ENCODE peak calls at places on chromosome 14, in four cellular contexts. Q, E, Z and H are unnamed samples. For H4K20me1 and H3K4me1, the result is how much of the 10 kb centered on the place peaks cover.

GRCh38 chr14:95065411-95065810 is 91.9 kb downstream of the DICER1 start:
- DNase-seq in Q (no peak), E (no peak), Z (no peak), H (no peak)

GRCh38 chr14:36129181-36129580 is 47.3 kb downstream of the PTCSC3 start:
- DNase-seq in Q (no peak), E (no peak), Z (no peak), H (no peak)

GRCh38 chr14:50943261-50943942 is 881 bp downstream of the PYGL start:
- DNase-seq in Q (peak), E (no peak), Z (no peak), H (peak)

GRCh38 chr14:100889641-100890040 is 13.9 kb downstream of the RTL1 start:
- DNase-seq in Q (no peak), E (no peak), Z (no peak), H (no peak)

GRCh38 chr14:66306101-66306500 is 180.1 kb upstream of the CCDC196 start:
- DNase-seq in Q (no peak), E (no peak), Z (no peak), H (no peak)

GRCh38 chr14:101109981-101110728 is 206.6 kb upstream of the RTL1 start:
- DNase-seq in Q (no peak), E (no peak), Z (peak), H (peak)

GRCh38 chr14:89892953-89893352 is 61.6 kb downstream of the EFCAB11 start:
- DNase-seq in Q (no peak), E (no peak), Z (no peak), H (no peak)

GRCh38 chr14:92473947-92474535 is 39.5 kb upstream of the RIN3 start:
- DNase-seq in Q (peak), E (no peak), Z (no peak), H (no peak)

GRCh38 chr14:20332946-20333782 is at the start of gene CCNB1IP1:
- DNase-seq in Q (peak), E (peak), Z (peak), H (peak)

GRCh38 chr14:104694991-104695659 is 5.7 kb downstream of the INF2 start:
- DNase-seq in Q (no peak), E (no peak), Z (no peak), H (no peak)

GRCh38 chr14:65101631-65102440 is 481 bp downstream of the MAX start:
- DNase-seq in Q (peak), E (peak), Z (peak), H (peak)

GRCh38 chr14:86035882-86036281 is 505.9 kb downstream of the FLRT2 start:
- DNase-seq in Q (peak), E (peak), Z (peak), H (peak)

GRCh38 chr14:104721704-104722431 is 2.2 kb upstream of the ADSS1 start:
- DNase-seq in Q (peak), E (no peak), Z (no peak), H (no peak)

GRCh38 chr14:30551460-30551859 is 7.5 kb upstream of the G2E3 start:
- DNase-seq in Q (no peak), E (no peak), Z (no peak), H (no peak)

GRCh38 chr14:58904771-58905170 is 267.0 kb downstream of the DACT1 start:
- DNase-seq in Q (peak), E (no peak), Z (peak), H (no peak)

GRCh38 chr14:51726166-51726899 is 74.6 kb downstream of the FRMD6 start:
- DNase-seq in Q (peak), E (no peak), Z (no peak), H (no peak)

GRCh38 chr14:23057757-23058653 is 685 bp upstream of the CDH24 start:
- DNase-seq in Q (peak), E (peak), Z (peak), H (peak)

GRCh38 chr14:56885795-56886194 is 75.5 kb upstream of the OTX2 start:
- DNase-seq in Q (no peak), E (no peak), Z (no peak), H (no peak)

GRCh38 chr14:55913324-55914035 is 204.7 kb upstream of the PELI2 start:
- DNase-seq in Q (no peak), E (no peak), Z (no peak), H (no peak)

GRCh38 chr14:33676135-33676566 is 274.7 kb downstream of the EGLN3 start:
- DNase-seq in Q (peak), E (no peak), Z (peak), H (peak)

GRCh38 chr14:72894623-72895378 is 900 bp upstream of the DPF3 start:
- DNase-seq in Q (peak), E (no peak), Z (peak), H (peak)

GRCh38 chr14:99349721-99350495 is 77.9 kb upstream of the BCL11B start:
- DNase-seq in Q (no peak), E (no peak), Z (no peak), H (no peak)

GRCh38 chr14:56816575-56817391 is 6.5 kb upstream of the OTX2 start:
- DNase-seq in Q (no peak), E (no peak), Z (no peak), H (no peak)

GRCh38 chr14:86402547-86402946 is 872.6 kb downstream of the FLRT2 start:
- DNase-seq in Q (no peak), E (no peak), Z (no peak), H (no peak)

GRCh38 chr14:40447032-40447431 is 1014.8 kb upstream of the FBXO33 start:
- DNase-seq in Q (no peak), E (no peak), Z (no peak), H (no peak)

GRCh38 chr14:100541621-100542560 is 45.3 kb downstream of the BEGAIN start:
- DNase-seq in Q (no peak), E (no peak), Z (no peak), H (no peak)

GRCh38 chr14:23538785-23539184 is 12.8 kb downstream of the ZFHX2 start:
- DNase-seq in Q (peak), E (no peak), Z (no peak), H (no peak)

GRCh38 chr14:51205486-51205885 is 34.6 kb upstream of the TMX1 start:
- DNase-seq in Q (no peak), E (no peak), Z (no peak), H (no peak)

GRCh38 chr14:32697704-32698103 is 241.0 kb upstream of the NPAS3 start:
- DNase-seq in Q (peak), E (no peak), Z (no peak), H (no peak)

GRCh38 chr14:104924421-104925213 is at the start of gene PLD4:
- DNase-seq in Q (no peak), E (peak), Z (no peak), H (no peak)

GRCh38 chr14:20427231-20428009 is 8.5 kb downstream of the KLHL33 start:
- DNase-seq in Q (peak), E (peak), Z (no peak), H (peak)

GRCh38 chr14:94681300-94682060 is 69.3 kb downstream of the SERPINA3 start:
- DNase-seq in Q (peak), E (peak), Z (peak), H (peak)

GRCh38 chr14:35339761-35340406 is 47.7 kb downstream of the PSMA6 start:
- DNase-seq in Q (no peak), E (peak), Z (no peak), H (no peak)

GRCh38 chr14:85714046-85714445 is 184.1 kb downstream of the FLRT2 start:
- DNase-seq in Q (no peak), E (no peak), Z (no peak), H (no peak)

GRCh38 chr14:100693877-100694578 is 32.7 kb upstream of the DLK1 start:
- DNase-seq in Q (no peak), E (no peak), Z (no peak), H (no peak)

GRCh38 chr14:67665886-67666285 is 8.5 kb downstream of the VTI1B start:
- DNase-seq in Q (peak), E (no peak), Z (no peak), H (no peak)
- H4K20me1 ChIP-seq in Q (under half), E (under half), Z (half or more), H (under half)

GRCh38 chr14:103395245-103395644 is 10.0 kb downstream of the MARK3 start:
- DNase-seq in Q (peak), E (no peak), Z (no peak), H (no peak)
- H3K4me1 ChIP-seq in Q (under half), E (under half), Z (under half), H (under half)

DNA sequence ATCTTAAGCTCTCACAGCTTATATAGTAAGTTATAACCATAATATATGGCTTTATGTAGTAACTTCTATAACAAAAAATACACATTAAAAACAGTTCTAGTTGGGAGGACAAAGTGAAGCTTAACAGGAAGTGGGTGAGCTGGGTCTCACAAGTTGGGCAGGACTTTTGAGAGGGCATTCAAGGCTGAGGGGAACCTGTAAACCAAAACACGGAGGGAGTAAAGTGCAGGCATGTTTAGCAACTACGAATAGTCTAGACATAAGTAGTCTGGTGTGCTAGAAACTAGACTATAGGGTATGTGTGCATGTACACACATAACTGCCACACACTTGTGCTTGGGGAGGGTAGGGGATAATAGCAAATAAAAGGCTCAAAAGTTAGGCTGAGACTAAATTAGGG is 14.2 kb upstream of the NEK9 start:
- DNase-seq in Q (no peak), E (no peak), Z (no peak), H (no peak)
- H4K20me1 ChIP-seq in Q (under half), E (under half), Z (under half), H (under half)

DNA sequence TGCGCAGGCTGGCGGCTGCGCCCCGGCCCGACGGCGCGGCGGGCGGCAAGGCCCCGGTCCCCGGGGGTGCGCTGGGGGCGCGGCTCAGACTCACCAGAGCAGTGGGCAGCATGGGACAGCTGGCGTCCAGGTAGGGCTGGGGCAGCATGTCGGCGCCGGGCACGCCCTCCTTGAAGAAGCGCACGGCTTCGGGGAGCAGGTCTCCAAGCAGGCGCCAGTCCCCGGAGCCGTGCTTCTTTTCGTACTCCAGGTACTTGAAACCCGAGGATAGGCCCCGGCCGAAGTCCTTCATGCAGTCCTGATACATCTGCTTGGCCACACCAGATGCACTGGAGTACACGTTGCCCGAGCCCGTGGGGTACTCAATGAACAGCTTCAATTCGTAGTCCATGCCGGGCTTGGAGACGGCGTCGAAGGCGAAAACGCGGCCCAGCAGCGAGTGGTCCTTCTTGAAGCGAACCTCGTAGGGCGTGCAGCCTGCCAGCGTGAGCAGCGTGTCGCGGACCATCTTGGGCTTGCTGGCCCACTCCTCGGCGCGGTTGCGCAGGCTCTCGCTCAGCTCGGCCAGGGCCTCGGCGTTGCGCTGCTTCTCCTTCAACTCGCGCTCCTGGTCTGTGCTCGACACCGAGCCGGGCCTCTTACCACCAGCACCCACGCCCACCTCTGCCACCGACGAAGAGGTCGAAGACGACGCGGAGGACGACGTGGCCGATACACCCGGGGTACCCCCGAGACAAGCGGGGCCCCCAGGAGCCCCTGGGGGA is 2.2 kb downstream of the IRF2BPL start:
- DNase-seq in Q (peak), E (no peak), Z (peak), H (peak)
- H3K4me1 ChIP-seq in Q (under half), E (half or more), Z (under half), H (under half)

GRCh38 chr14:84086714-84087113 is 1443.2 kb upstream of the FLRT2 start:
- DNase-seq in Q (no peak), E (no peak), Z (no peak), H (no peak)
- H4K20me1 ChIP-seq in Q (under half), E (under half), Z (under half), H (under half)

GRCh38 chr14:54651018-54651351 is 84.1 kb downstream of the SAMD4A start:
- DNase-seq in Q (no peak), E (no peak), Z (no peak), H (no peak)
- H3K4me1 ChIP-seq in Q (half or more), E (under half), Z (under half), H (under half)

DNA sequence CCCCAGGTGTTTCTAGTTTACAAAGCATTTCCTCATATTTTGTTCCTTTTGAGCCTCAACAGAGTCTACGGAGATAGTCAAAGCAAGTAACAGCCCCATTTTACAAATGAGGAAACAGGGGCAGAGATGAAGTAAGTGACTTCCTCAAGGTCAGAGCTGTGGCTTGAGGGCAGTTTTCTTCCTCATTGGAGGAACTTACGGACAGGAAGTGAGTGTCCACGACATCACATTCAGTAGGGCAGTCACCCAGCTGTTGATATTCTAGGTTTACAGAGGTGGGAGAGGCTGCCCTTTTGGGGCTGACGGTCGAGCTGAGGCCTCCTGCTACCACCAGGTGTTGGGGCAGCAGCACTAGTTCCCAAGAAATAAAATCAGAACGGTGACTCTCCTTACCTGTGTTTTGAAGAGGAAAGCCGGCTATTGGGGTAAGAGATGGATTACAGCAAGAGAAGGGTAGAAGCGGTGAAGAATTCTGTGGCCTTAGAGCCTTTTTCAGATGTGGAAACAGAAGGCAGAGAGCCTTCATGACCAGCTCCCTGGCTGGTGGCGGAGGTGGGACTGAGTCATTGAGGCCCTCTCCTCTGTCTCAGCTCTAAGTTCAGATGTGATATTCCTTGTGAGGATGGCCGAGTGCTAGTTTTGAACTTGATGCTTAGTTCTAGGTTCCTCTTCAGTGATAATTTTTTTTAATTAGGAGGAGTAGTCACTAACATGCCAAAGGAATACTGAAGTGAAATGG is 41.7 kb downstream of the SUSD6 start:
- DNase-seq in Q (peak), E (peak), Z (no peak), H (no peak)
- H4K20me1 ChIP-seq in Q (under half), E (half or more), Z (under half), H (under half)

GRCh38 chr14:71021347-71022014 is 114.2 kb downstream of the PCNX1 start:
- DNase-seq in Q (peak), E (no peak), Z (no peak), H (no peak)

GRCh38 chr14:71022015-71022919 is 115.0 kb downstream of the PCNX1 start:
- DNase-seq in Q (no peak), E (no peak), Z (no peak), H (no peak)

GRCh38 chr14:71022939-71023338 is 115.7 kb downstream of the PCNX1 start:
- DNase-seq in Q (no peak), E (no peak), Z (no peak), H (no peak)
- H3K4me1 ChIP-seq in Q (under half), E (under half), Z (under half), H (under half)

DNA sequence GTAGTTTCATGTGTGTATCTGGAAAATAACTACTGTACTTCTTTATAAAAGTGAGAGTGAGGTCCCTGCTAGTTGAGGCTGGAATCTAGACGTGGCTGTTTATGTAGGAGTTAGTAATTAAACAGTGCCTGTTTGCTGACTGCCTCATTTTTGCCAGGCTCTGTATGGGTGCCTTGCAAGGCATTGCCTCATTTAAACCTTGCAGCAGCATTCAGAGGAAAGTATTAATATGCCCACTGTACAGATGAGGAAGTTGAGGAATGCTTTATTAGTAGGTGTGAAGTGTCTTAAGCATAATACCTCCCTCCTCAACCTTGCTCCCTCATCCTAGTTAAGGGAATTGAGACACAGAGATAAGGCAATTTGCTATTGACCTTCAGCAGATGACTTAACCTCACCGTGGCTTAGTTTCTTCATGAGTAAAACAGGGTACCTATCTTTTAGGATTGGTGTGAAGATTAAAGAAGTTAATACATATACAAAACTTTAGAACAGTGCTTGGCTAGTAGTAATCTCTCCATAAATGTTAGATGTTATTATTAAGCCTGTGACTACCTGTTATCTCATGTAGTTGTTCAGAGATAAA is 28.7 kb downstream of the PPM1A start:
- DNase-seq in Q (no peak), E (no peak), Z (no peak), H (no peak)
- H4K20me1 ChIP-seq in Q (under half), E (under half), Z (half or more), H (half or more)